ENCODE peak calls at places on chromosomes 12 and 14, in five cellular contexts. O is HS-5; Y is hepatocyte; Q is activated CD4-positive, alpha-beta T cell treated with anti-CD3 and anti-CD28 coated beads, Interleukin-2, amount 50 U/mL, for 1 hour; D is fibroblast of the conjunctiva. M is an unnamed sample.

GRCh38 chr12:112858776-112859175 is 48.0 kb upstream of the OAS1 start:
- DNase-seq in O (no peak), Y (no peak), Q (no peak), D (no peak), M (no peak)

GRCh38 chr12:68100241-68100640 is 59.3 kb downstream of the IFNG start:
- DNase-seq in O (no peak), Y (no peak), Q (no peak), D (no peak), M (peak; percentile 67)

GRCh38 chr12:115811929-115812328 is 465.6 kb downstream of the MED13L start:
- DNase-seq in O (no peak), Y (peak; percentile 15), Q (no peak), D (no peak), M (no peak)

GRCh38 chr12:128976120-128976519 is 122.8 kb downstream of the GLT1D1 start:
- DNase-seq in O (no peak), Y (peak; percentile 70), Q (no peak), D (no peak), M (peak; percentile 11)

GRCh38 chr14:101862177-101862576 is 100.7 kb downstream of the PPP2R5C start:
- DNase-seq in O (peak; percentile 3), Y (no peak), Q (no peak), D (no peak), M (no peak)

GRCh38 chr12:50546441-50547318 is 41.9 kb downstream of the DIP2B start:
- DNase-seq in O (no peak), Y (no peak), Q (no peak), D (no peak), M (no peak)

GRCh38 chr14:100607611-100607956 is 20.4 kb upstream of the BEGAIN start:
- DNase-seq in O (no peak), Y (no peak), Q (no peak), D (no peak), M (no peak)

GRCh38 chr12:127455347-127456265 is 811.4 kb upstream of the TMEM132C start:
- DNase-seq in O (no peak), Y (peak; percentile 28), Q (no peak), D (no peak), M (no peak)

GRCh38 chr14:54891471-54892245 is 11.0 kb downstream of the GCH1 start:
- DNase-seq in O (no peak), Y (no peak), Q (no peak), D (no peak), M (no peak)

GRCh38 chr12:31226639-31227038 is 99.3 kb downstream of the SINHCAF start:
- DNase-seq in O (no peak), Y (no peak), Q (no peak), D (no peak), M (no peak)

GRCh38 chr12:67545298-67545697 is 103.2 kb upstream of the DYRK2 start:
- DNase-seq in O (no peak), Y (no peak), Q (no peak), D (no peak), M (no peak)

GRCh38 chr12:32666510-32666909 is 12.6 kb upstream of the DNM1L start:
- DNase-seq in O (no peak), Y (no peak), Q (no peak), D (no peak), M (no peak)

GRCh38 chr14:69657961-69658360 is 46.6 kb downstream of the SUSD6 start:
- DNase-seq in O (no peak), Y (peak; percentile 77), Q (no peak), D (peak; percentile 28), M (peak; percentile 86)

GRCh38 chr12:91785655-91786489 is 359.8 kb downstream of the BTG1 start:
- DNase-seq in O (no peak), Y (no peak), Q (no peak), D (no peak), M (no peak)

GRCh38 chr14:101119830-101120571 is 216.5 kb upstream of the RTL1 start:
- DNase-seq in O (no peak), Y (no peak), Q (no peak), D (no peak), M (no peak)

GRCh38 chr12:111242190-111242589 is 126.7 kb downstream of the PHETA1 start:
- DNase-seq in O (no peak), Y (no peak), Q (no peak), D (no peak), M (no peak)

GRCh38 chr12:69055706-69056105 is 122.7 kb upstream of the CPM start:
- DNase-seq in O (no peak), Y (no peak), Q (no peak), D (no peak), M (no peak)

GRCh38 chr14:103019827-103020226 is 37.5 kb downstream of the CDC42BPB start:
- DNase-seq in O (no peak), Y (no peak), Q (no peak), D (no peak), M (no peak)

GRCh38 chr12:8948711-8949524 is 527 bp downstream of the M6PR start:
- DNase-seq in O (peak; percentile 14), Y (peak; percentile 44), Q (no peak), D (no peak), M (peak; percentile 44)

GRCh38 chr14:67620217-67620789 is 583 bp downstream of the ARG2 start:
- DNase-seq in O (no peak), Y (peak; percentile 50), Q (no peak), D (no peak), M (peak; percentile 9)

GRCh38 chr12:38761636-38762342 is 143.6 kb downstream of the CPNE8 start:
- DNase-seq in O (no peak), Y (no peak), Q (no peak), D (no peak), M (no peak)

GRCh38 chr14:71625175-71625574 is 307.1 kb upstream of the RGS6 start:
- DNase-seq in O (no peak), Y (no peak), Q (no peak), D (no peak), M (no peak)

GRCh38 chr14:91009501-91010152 is 50.8 kb downstream of the RPS6KA5 start:
- DNase-seq in O (no peak), Y (no peak), Q (no peak), D (no peak), M (no peak)